ENCODE peak calls at places on chromosomes 2 and 18, in eight cellular contexts. D is PC-3, N is OCI-LY7, H is hepatocyte, Z is SK-N-SH, K is HCT116, X is PC-9, P is MM.1S. E is an unnamed sample. For H3K4me1 and H3K9me2, the result is how much of the 10 kb centered on the place peaks cover.

GRCh38 chr18:14189858-14190257 is 57.6 kb upstream of the ZNF519 start:
- DNase-seq in D (peak), N (no peak), H (no peak), Z (no peak), K (peak), X (peak), P (no peak), E (no peak)

GRCh38 chr2:147214900-147215299 is 629.9 kb upstream of the ACVR2A start:
- DNase-seq in D (no peak), N (no peak), H (no peak), Z (no peak), K (no peak), X (no peak), P (no peak), E (no peak)

GRCh38 chr2:144937899-144938298 is 418.0 kb upstream of the ZEB2 start:
- DNase-seq in D (no peak), N (no peak), H (no peak), Z (no peak), K (no peak), X (no peak), P (no peak), E (no peak)

GRCh38 chr18:21489119-21489750 is 111.3 kb downstream of the ESCO1 start:
- DNase-seq in D (peak), N (peak), H (peak), Z (peak), K (peak), X (peak), P (peak), E (peak)

GRCh38 chr2:204473224-204473623 is 72.1 kb upstream of the PARD3B start:
- DNase-seq in D (peak), N (no peak), H (no peak), Z (no peak), K (no peak), X (no peak), P (no peak), E (no peak)

GRCh38 chr2:169077674-169078240 is 8.4 kb downstream of the DHRS9 start:
- DNase-seq in D (no peak), N (no peak), H (no peak), Z (no peak), K (no peak), X (no peak), P (no peak), E (no peak)

GRCh38 chr2:200397785-200398184 is 91.3 kb downstream of the SPATS2L start:
- DNase-seq in D (peak), N (no peak), H (no peak), Z (no peak), K (no peak), X (no peak), P (no peak), E (peak)

GRCh38 chr2:174952607-174953006 is 52.6 kb downstream of the CHN1 start:
- DNase-seq in D (no peak), N (no peak), H (no peak), Z (no peak), K (no peak), X (no peak), P (no peak), E (no peak)

GRCh38 chr18:70411886-70412443 is 123.1 kb downstream of the SOCS6 start:
- DNase-seq in D (peak), N (no peak), H (no peak), Z (no peak), K (no peak), X (no peak), P (no peak), E (no peak)

GRCh38 chr2:55885129-55885943 is 38.2 kb downstream of the EFEMP1 start:
- DNase-seq in D (peak), N (no peak), H (peak), Z (no peak), K (peak), X (peak), P (no peak), E (no peak)

GRCh38 chr2:10493636-10494281 is 45.6 kb upstream of the ODC1 start:
- DNase-seq in D (peak), N (peak), H (no peak), Z (no peak), K (no peak), X (peak), P (peak), E (no peak)

GRCh38 chr2:64831134-64831976 is 157.8 kb upstream of the SLC1A4 start:
- DNase-seq in D (peak), N (peak), H (peak), Z (peak), K (peak), X (peak), P (peak), E (peak)

GRCh38 chr2:230410861-230411464 is 5.0 kb upstream of the SP100 start:
- DNase-seq in D (no peak), N (no peak), H (no peak), Z (no peak), K (no peak), X (no peak), P (no peak), E (peak)

GRCh38 chr18:607930-608329 is 11.1 kb downstream of the CLUL1 start:
- DNase-seq in D (no peak), N (no peak), H (no peak), Z (no peak), K (no peak), X (no peak), P (no peak), E (no peak)

GRCh38 chr2:229342376-229342775 is 71.3 kb upstream of the PID1 start:
- DNase-seq in D (peak), N (peak), H (peak), Z (peak), K (peak), X (peak), P (no peak), E (peak)

GRCh38 chr2:174121178-174121577 is 127.2 kb downstream of the OLA1 start:
- DNase-seq in D (peak), N (no peak), H (no peak), Z (no peak), K (peak), X (no peak), P (no peak), E (no peak)

GRCh38 chr2:41847744-41848441 is 199.9 kb upstream of the PKDCC start:
- DNase-seq in D (peak), N (no peak), H (peak), Z (no peak), K (no peak), X (no peak), P (no peak), E (no peak)

GRCh38 chr2:159187095-159187494 is 99.4 kb downstream of the WDSUB1 start:
- DNase-seq in D (no peak), N (no peak), H (no peak), Z (peak), K (no peak), X (no peak), P (no peak), E (no peak)

GRCh38 chr2:156394033-156394741 is 42.0 kb upstream of the GPD2 start:
- DNase-seq in D (no peak), N (no peak), H (no peak), Z (peak), K (no peak), X (no peak), P (no peak), E (peak)

GRCh38 chr2:47501374-47502200 is 98.6 kb downstream of the MSH2 start:
- DNase-seq in D (peak), N (no peak), H (no peak), Z (no peak), K (no peak), X (no peak), P (no peak), E (no peak)

GRCh38 chr2:57373530-57373929 is 673.1 kb upstream of the VRK2 start:
- DNase-seq in D (peak), N (no peak), H (no peak), Z (no peak), K (peak), X (no peak), P (no peak), E (no peak)

GRCh38 chr2:14451312-14451711 is 181.2 kb upstream of the LRATD1 start:
- DNase-seq in D (peak), N (no peak), H (no peak), Z (no peak), K (no peak), X (no peak), P (no peak), E (peak)

GRCh38 chr2:237873961-237874551 is 14.6 kb downstream of the RAMP1 start:
- DNase-seq in D (no peak), N (no peak), H (peak), Z (no peak), K (no peak), X (no peak), P (no peak), E (no peak)

GRCh38 chr2:237309416-237309815 is 104.5 kb downstream of the COL6A3 start:
- DNase-seq in D (no peak), N (no peak), H (no peak), Z (no peak), K (no peak), X (no peak), P (no peak), E (no peak)

GRCh38 chr18:41875094-41875780 is 79.8 kb upstream of the PIK3C3 start:
- DNase-seq in D (peak), N (no peak), H (no peak), Z (no peak), K (no peak), X (no peak), P (no peak), E (no peak)

GRCh38 chr18:499351-500229 is 911 bp downstream of the COLEC12 start:
- DNase-seq in D (peak), N (no peak), H (peak), Z (peak), K (no peak), X (no peak), P (no peak), E (peak)

GRCh38 chr18:29361843-29362242 is 1184.9 kb upstream of the CDH2 start:
- DNase-seq in D (no peak), N (peak), H (peak), Z (no peak), K (no peak), X (no peak), P (no peak), E (peak)

GRCh38 chr2:70977605-70978205 is 725 bp upstream of the ANKRD53 start:
- DNase-seq in D (peak), N (no peak), H (no peak), Z (peak), K (no peak), X (no peak), P (peak), E (peak)

GRCh38 chr2:201072201-201072530 is 365 bp downstream of the NDUFB3 start:
- DNase-seq in D (no peak), N (no peak), H (no peak), Z (no peak), K (no peak), X (no peak), P (no peak), E (no peak)

DNA sequence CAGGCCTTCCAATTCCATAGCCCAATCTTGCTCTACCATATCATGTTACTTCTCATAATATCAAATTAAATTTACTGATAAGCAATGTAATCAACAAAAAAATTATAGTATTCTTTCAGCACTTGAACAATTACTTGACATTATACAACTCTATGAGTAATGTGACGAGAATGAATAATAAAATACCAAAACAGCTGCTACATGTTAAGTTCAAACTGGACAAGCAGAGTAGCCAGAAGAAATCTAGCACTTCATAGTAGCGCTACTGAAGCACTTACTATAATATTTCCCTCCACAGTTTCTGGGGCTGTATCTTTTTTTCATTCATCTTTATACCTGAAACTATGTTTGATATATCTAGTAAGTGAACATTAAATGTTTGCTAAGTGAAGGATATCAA is 14.9 kb downstream of the PPP3R1 start:
- DNase-seq in D (peak), N (no peak), H (no peak), Z (no peak), K (no peak), X (no peak), P (no peak), E (no peak)
- H3K4me1 ChIP-seq in D (under half), N (under half), H (under half), Z (under half), K (under half), X (under half), P (under half), E (half or more)

GRCh38 chr2:68319397-68320117 is at the start of gene CNRIP1:
- DNase-seq in D (peak), N (no peak), H (peak), Z (peak), K (no peak), X (no peak), P (no peak), E (no peak)
- TF ChIP-seq CTCF in D (no peak), N (no peak), H (no peak), Z (no peak), K (no peak), X (no peak), P (no peak), E (no peak)

GRCh38 chr2:36389081-36389480 is 33.5 kb downstream of the CRIM1 start:
- DNase-seq in D (peak), N (no peak), H (peak), Z (no peak), K (no peak), X (no peak), P (no peak), E (peak)

GRCh38 chr2:36382472-36382871 is 26.9 kb downstream of the CRIM1 start:
- DNase-seq in D (no peak), N (no peak), H (no peak), Z (no peak), K (no peak), X (no peak), P (no peak), E (no peak)

GRCh38 chr2:36385603-36386002 is 30.0 kb downstream of the CRIM1 start:
- DNase-seq in D (no peak), N (no peak), H (no peak), Z (no peak), K (no peak), X (no peak), P (no peak), E (no peak)

GRCh38 chr2:36388472-36388871 is 32.9 kb downstream of the CRIM1 start:
- DNase-seq in D (no peak), N (no peak), H (no peak), Z (no peak), K (no peak), X (no peak), P (no peak), E (no peak)

DNA sequence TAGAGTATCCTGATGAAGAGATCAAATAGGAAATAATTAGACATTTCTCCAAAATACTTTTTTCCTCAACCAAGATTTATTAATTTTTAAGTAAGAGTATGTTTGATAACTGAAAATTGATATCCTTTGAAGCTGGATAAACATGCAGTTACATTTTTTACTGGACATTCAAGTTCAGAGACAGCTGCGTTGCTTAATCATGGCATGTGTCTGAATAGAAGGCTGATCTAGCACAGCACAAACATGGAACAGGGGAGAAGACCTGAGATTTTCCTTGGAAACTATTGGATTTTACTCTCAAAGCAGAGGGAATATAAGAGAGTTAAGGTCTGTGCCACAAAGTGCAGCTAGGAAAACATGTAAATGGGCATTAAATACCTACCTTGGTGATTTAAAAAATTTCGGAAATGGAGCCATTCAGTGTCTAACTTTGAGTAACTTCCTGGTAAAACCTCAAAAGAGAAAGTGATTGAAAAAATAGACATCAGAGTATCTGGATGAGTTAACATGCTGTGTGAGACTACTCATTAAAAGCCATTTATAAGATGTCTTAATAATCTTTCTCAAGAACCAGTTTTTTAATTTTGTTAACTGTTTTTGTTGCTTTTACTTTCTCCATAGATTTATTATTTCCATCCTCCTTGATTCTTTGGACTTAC is 31.8 kb downstream of the CRIM1 start:
- DNase-seq in D (no peak), N (no peak), H (no peak), Z (no peak), K (no peak), X (no peak), P (no peak), E (no peak)
- H3K9me2 ChIP-seq in D (under half), N (under half), H (under half), Z (under half), K (under half), X (under half), P (under half), E (under half)

DNA sequence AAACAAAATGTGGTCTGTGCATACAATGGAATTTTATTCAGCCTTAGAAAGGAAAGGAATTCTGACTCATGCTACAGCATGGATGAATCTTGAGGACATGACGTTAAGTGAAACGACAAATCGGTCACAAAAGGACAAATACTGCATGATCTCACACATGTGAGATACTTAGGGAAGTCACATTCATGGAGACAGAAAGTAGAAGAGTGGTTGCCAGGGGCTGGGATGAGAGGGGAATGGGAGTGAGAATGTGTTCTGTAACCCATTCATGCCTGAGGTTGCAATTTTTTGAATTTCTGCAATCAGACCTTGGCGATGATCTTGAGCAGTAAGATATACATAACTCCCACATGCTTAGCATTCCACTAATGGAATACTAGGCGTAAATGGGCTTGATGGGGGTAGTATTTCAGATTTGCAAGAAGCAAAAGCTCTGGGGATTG is 22.0 kb downstream of the FHL2 start:
- DNase-seq in D (peak), N (no peak), H (no peak), Z (no peak), K (no peak), X (no peak), P (no peak), E (no peak)
- H3K4me1 ChIP-seq in D (under half), N (under half), H (under half), Z (under half), K (under half), X (under half), P (under half), E (under half)

GRCh38 chr18:39685303-39685902 is 2119.8 kb upstream of the CELF4 start:
- DNase-seq in D (no peak), N (no peak), H (no peak), Z (no peak), K (no peak), X (no peak), P (no peak), E (peak)

GRCh38 chr18:39675358-39675757 is 2109.8 kb upstream of the CELF4 start:
- DNase-seq in D (peak), N (no peak), H (peak), Z (no peak), K (no peak), X (no peak), P (no peak), E (no peak)

GRCh38 chr18:39675916-39676315 is 2110.3 kb upstream of the CELF4 start:
- DNase-seq in D (no peak), N (no peak), H (no peak), Z (no peak), K (no peak), X (no peak), P (no peak), E (no peak)

DNA sequence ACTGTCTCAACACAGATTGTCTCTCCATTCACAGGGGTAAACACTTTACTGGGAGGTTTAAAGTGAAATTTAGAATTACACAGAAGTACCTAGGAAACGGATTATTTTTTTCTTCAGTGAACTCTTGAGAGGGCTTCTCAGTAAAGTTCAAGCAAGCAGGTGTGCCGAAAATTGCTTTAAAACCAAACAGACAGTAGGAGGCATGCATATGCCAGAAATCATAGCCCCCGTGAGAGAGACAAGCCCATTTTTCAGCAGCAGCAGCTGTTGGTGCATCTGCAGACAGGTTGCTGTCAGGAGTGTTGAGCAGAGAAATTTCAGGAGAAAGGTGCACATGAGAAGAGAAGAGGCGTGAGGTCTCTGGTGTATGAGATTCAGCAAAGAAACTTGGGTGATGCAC is 2115.5 kb upstream of the CELF4 start:
- DNase-seq in D (no peak), N (no peak), H (no peak), Z (peak), K (no peak), X (no peak), P (no peak), E (peak)
- TF ChIP-seq CTCF in D (no peak), N (no peak), H (no peak), Z (no peak), K (no peak), X (no peak), P (no peak), E (peak)

GRCh38 chr2:241121008-241121407 is 18.9 kb upstream of the MTERF4 start:
- DNase-seq in D (no peak), N (no peak), H (no peak), Z (no peak), K (no peak), X (no peak), P (no peak), E (no peak)
- H3K9me2 ChIP-seq in D (under half), N (under half), H (under half), Z (under half), K (under half), X (under half), P (under half), E (under half)

DNA sequence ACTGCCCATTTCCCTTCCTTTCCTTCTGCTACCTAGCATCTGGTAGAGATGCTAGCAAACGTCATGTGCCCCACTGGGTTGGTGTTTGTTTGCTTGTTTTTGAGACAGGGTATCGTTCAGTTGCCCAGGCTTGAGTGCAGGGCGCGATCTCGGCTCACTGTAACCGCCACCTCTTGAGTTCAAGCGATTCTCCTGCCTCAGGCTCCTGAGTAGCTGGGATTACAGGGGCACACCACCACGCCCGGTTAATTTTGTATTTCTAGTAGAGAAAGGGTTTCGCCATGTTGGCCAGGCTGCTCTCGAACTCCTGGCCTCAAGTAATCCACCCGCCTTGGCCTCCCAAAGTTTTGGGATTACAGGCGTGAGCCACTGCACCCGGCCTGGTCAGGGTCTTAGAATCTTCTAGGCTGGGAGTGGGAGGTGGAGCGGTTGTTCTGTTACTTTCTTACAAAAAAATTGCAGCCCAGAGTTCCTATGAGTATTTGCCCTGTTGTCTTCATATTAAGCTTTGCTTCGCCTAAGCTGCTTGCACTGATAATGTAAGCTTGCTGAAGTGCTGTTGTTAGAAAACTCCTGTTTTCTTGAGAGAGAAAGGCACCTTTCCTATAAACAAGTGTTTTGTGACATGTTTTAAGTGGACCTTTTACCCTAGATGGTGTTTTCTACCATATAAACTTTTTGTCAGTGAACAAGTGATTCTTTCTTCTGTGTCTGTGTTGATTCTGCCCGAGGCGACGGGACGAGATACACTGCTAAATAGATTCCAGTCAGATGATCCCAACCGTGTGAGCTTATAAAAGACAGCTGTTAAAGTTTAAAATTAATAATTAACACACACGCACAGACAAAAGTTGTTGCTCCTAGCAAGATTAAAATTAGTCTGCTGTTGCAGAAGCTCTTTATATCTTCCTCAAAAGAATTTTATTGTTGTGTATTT is 23.9 kb downstream of the CABLES1 start:
- DNase-seq in D (no peak), N (no peak), H (peak), Z (no peak), K (no peak), X (no peak), P (no peak), E (no peak)
- H3K4me1 ChIP-seq in D (under half), N (under half), H (under half), Z (under half), K (under half), X (under half), P (under half), E (under half)